ENCODE peak calls at places on chromosomes 11 and 22, in seven cellular contexts. H is PC-3, K is HCT116, M is endothelial cell of umbilical vein, E is K562, Q is IMR-90, P is neural progenitor cell. I is an unnamed sample.

GRCh38 chr22:28857288-28857687 is 26.1 kb upstream of the ZNRF3 start:
- DNase-seq in H (no peak), E (no peak), M (no peak), K (no peak), Q (no peak), P (no peak), I (no peak)

GRCh38 chr11:132466983-132467382 is 1065.3 kb downstream of the OPCML start:
- DNase-seq in P (peak), K (no peak), Q (no peak), H (no peak), M (no peak), E (no peak), I (no peak)

GRCh38 chr11:12121504-12121903 is 11.1 kb downstream of the MICAL2 start:
- DNase-seq in E (no peak), K (no peak), H (no peak), M (no peak), P (no peak), Q (no peak), I (no peak)

GRCh38 chr11:120259241-120259640 is 19.3 kb downstream of the POU2F3 start:
- DNase-seq in P (no peak), H (no peak), E (no peak), K (no peak), Q (no peak), M (no peak), I (no peak)

GRCh38 chr11:73137262-73137941 is 4.7 kb downstream of the FCHSD2 start:
- DNase-seq in E (no peak), H (no peak), K (no peak), M (no peak), P (no peak), Q (no peak), I (no peak)

GRCh38 chr11:38252620-38253019 is 1654.6 kb upstream of the RAG2 start:
- DNase-seq in M (no peak), E (no peak), K (no peak), Q (no peak), P (no peak), H (no peak), I (no peak)

GRCh38 chr22:50184004-50184461 is 1.7 kb upstream of the TRABD start:
- DNase-seq in P (peak), Q (peak), H (peak), E (peak), M (no peak), K (no peak), I (peak)

GRCh38 chr11:64674774-64675173 is 48.2 kb downstream of the NRXN2 start:
- DNase-seq in M (no peak), K (no peak), H (no peak), Q (no peak), P (no peak), E (no peak), I (no peak)

GRCh38 chr11:81669944-81670526 is 1063.6 kb downstream of the FAM181B start:
- DNase-seq in M (no peak), E (no peak), Q (no peak), P (no peak), K (no peak), H (no peak), I (peak)

GRCh38 chr11:110431212-110432073 is 1.7 kb downstream of the FDX1 start:
- DNase-seq in K (no peak), E (no peak), M (no peak), Q (peak), P (peak), H (peak), I (peak)

GRCh38 chr11:19869946-19870589 is 157.4 kb downstream of the NAV2 start:
- DNase-seq in M (no peak), K (no peak), P (no peak), Q (no peak), E (no peak), H (no peak), I (no peak)

GRCh38 chr11:134574425-134574824 is 162.4 kb upstream of the B3GAT1 start:
- DNase-seq in K (no peak), E (no peak), M (no peak), P (no peak), H (no peak), Q (no peak), I (no peak)

GRCh38 chr11:40316171-40316570 is 1143.3 kb downstream of the LRRC4C start:
- DNase-seq in K (no peak), E (no peak), H (no peak), Q (no peak), M (no peak), P (no peak), I (no peak)

GRCh38 chr11:37504066-37504611 is 906.1 kb upstream of the RAG2 start:
- DNase-seq in E (no peak), H (peak), K (no peak), M (no peak), P (peak), Q (peak), I (peak)

GRCh38 chr11:65584723-65585171 is 8.9 kb downstream of the EHBP1L1 start:
- DNase-seq in H (no peak), M (no peak), P (peak), Q (no peak), E (no peak), K (no peak), I (no peak)

GRCh38 chr11:11491014-11491413 is 130.8 kb downstream of the GALNT18 start:
- DNase-seq in H (no peak), M (no peak), Q (no peak), K (no peak), P (no peak), E (no peak), I (no peak)

GRCh38 chr11:68189888-68190287 is 23.2 kb downstream of the KMT5B start:
- DNase-seq in P (no peak), Q (no peak), E (no peak), M (no peak), H (no peak), K (no peak), I (no peak)

GRCh38 chr11:124536520-124536919 is 6.9 kb downstream of the OR8B12 start:
- DNase-seq in H (peak), M (no peak), K (peak), P (peak), Q (peak), E (peak), I (peak)

GRCh38 chr22:31400023-31400397 is 606 bp downstream of the DRG1 start:
- DNase-seq in P (peak), M (no peak), E (no peak), Q (peak), H (no peak), K (no peak), I (peak)

GRCh38 chr11:96278039-96278897 is 64.7 kb downstream of the MAML2 start:
- DNase-seq in H (peak), K (no peak), E (no peak), Q (peak), P (no peak), M (no peak), I (peak)

GRCh38 chr22:50467341-50467740 is 7.5 kb downstream of the SBF1 start:
- DNase-seq in K (no peak), E (no peak), Q (no peak), H (no peak), M (no peak), P (no peak), I (no peak)

GRCh38 chr11:69055598-69056516 is 7.1 kb downstream of the TPCN2 start:
- DNase-seq in K (no peak), P (no peak), M (no peak), E (no peak), Q (no peak), H (no peak), I (no peak)

GRCh38 chr11:80846979-80847378 is 1406.1 kb upstream of the TENM4 start:
- DNase-seq in H (no peak), K (no peak), P (no peak), Q (no peak), E (no peak), M (peak), I (no peak)

GRCh38 chr11:43410394-43410793 is 51.7 kb downstream of the TTC17 start:
- DNase-seq in E (no peak), K (no peak), H (peak), Q (no peak), M (peak), P (no peak), I (no peak)

GRCh38 chr11:17477084-17477333 is 364 bp upstream of the ABCC8 start:
- DNase-seq in H (no peak), E (no peak), M (no peak), K (no peak), Q (no peak), P (no peak), I (no peak)

GRCh38 chr11:17478064-17478463 is 1.4 kb upstream of the ABCC8 start:
- DNase-seq in P (peak), E (no peak), K (no peak), Q (no peak), M (no peak), H (no peak), I (no peak)

GRCh38 chr11:17477361-17477760 is 716 bp upstream of the ABCC8 start:
- DNase-seq in P (no peak), H (no peak), Q (no peak), K (no peak), E (no peak), M (no peak), I (no peak)

GRCh38 chr11:17476317-17477083 is at the start of gene ABCC8:
- DNase-seq in Q (no peak), M (no peak), P (peak), K (no peak), E (no peak), H (no peak), I (no peak)

DNA sequence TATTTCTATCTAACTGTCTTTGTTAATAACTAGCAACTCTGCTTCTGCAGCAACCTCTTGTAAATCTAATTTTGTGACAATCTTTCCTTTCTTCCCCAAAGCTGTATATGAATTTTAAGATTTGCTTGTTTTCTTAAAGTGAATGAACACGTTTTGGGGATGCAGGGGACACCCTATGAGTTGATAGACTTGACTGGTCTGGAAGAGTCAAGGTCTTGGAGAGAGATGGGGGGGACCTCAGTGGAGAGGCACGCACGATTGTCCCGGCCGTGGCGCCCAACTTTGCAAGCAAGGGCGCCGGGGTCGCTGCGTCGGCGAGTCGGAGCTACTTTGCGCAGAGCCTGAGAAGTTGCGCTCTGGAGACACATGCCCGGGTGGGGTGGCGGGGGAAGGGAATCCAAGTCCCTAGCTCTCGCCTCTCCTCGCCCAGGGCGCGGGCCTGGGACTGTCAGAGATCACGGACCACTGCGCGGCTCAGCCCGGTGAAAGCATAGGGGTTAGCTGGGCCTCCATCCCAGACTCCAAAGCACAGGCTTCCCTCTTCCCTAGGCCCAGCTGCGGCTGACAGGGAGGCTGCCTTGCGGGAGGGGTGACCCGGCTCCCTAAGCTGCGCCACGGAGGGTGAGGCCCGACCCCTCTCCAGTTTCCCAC is 854 bp downstream of the ABCC8 start:
- DNase-seq in Q (no peak), K (no peak), M (no peak), P (peak), E (no peak), H (no peak), I (no peak)
- H3K4me2 ChIP-seq in Q (no peak), K (no peak), M (no peak), P (peak), E (no peak), H (no peak), I (no peak)

DNA sequence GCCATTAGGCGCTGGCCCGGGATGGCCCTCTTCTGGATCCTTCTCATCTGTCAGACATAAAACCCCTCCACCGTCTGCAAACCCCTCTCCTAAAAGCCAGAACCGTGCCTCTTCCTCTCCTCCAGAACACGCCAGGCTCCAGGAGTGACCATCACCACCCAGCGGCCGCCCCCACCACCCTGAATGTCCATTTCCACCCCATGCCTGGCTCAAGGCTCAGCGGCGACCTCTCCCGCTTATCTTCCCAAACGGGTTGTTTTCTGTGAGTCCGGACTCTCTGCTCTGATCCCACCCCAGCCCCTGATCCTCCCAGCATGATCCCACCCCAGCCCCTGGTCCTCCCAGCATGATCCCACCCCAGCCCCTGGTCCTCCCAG is 37.6 kb downstream of the CELSR1 start:
- DNase-seq in E (no peak), M (no peak), P (no peak), H (no peak), Q (no peak), K (no peak), I (no peak)
- H3K9ac ChIP-seq in E (no peak), M (no peak), P (no peak), H (no peak), Q (no peak), K (no peak), I (no peak)

DNA sequence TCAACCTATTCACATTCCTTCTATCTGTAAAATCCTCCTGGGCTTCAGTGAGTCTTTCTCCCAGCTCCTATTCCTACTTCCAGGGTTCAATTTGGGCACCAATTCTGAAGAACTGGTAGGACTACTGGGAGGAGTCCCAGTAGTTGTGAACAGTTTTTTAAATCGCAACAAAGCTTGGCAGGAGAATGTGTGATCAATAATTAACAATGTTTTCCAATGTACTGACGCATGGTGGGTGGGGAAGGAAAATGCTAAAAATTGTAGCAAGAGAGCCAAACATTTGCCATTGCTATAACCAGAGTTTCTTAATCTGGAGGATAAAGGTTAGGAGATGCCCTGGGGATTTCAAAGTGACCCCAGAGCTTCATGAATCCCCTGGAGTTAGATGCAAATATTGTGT is 27.3 kb upstream of the PRSS23 start:
- DNase-seq in K (no peak), H (no peak), Q (no peak), P (no peak), E (no peak), M (no peak), I (no peak)
- TF ChIP-seq CTCF in K (no peak), H (no peak), Q (no peak), P (no peak), E (no peak), M (no peak), I (no peak)

GRCh38 chr11:84247931-84248330 is 961.8 kb upstream of the CCDC90B start:
- DNase-seq in Q (no peak), K (no peak), P (no peak), E (no peak), H (no peak), M (no peak), I (peak)

GRCh38 chr11:84250834-84251613 is 964.9 kb upstream of the CCDC90B start:
- DNase-seq in H (no peak), Q (no peak), K (no peak), M (no peak), P (no peak), E (no peak), I (peak)

GRCh38 chr11:84243629-84244263 is 957.6 kb upstream of the CCDC90B start:
- DNase-seq in H (no peak), M (no peak), Q (no peak), E (no peak), P (no peak), K (no peak), I (no peak)

GRCh38 chr11:84249344-84250135 is 963.4 kb upstream of the CCDC90B start:
- DNase-seq in H (no peak), Q (no peak), K (no peak), E (no peak), M (no peak), P (no peak), I (peak)

GRCh38 chr11:84247129-84247528 is 961.0 kb upstream of the CCDC90B start:
- DNase-seq in K (no peak), H (no peak), E (no peak), M (no peak), Q (no peak), P (no peak), I (no peak)
- H3K4me2 ChIP-seq in K (no peak), H (no peak), E (no peak), M (no peak), Q (no peak), P (no peak), I (no peak)

DNA sequence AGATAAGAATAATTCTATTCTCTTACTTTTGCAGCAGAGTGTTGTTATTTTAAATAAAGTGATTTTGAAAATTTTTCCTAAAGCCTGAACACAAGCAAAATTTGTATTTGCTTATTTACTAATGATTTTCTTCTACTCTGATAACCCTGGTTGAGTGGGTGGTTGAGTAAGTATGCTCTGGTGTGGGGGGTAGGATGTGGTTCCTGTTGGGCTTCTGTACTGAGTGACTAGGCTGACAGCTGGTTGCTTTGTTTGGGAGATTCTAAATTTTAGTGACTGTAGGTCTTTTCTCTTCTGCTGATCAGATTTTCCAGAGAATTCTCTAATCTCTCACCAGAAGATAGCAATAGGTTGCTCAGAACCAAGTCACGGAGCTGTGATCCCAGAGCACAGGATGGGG is 61.6 kb downstream of the METTL15 start:
- DNase-seq in Q (peak), P (no peak), M (no peak), H (no peak), K (no peak), E (peak), I (peak)
- H3K9ac ChIP-seq in Q (peak), P (no peak), M (no peak), H (no peak), K (no peak), E (no peak), I (no peak)